ENCODE peak calls at places on chromosomes 3 and 15, in seven cellular contexts. K, P, H, R, V, Y and S are unnamed samples.

GRCh38 chr15:80966431-80967197 is 23.0 kb downstream of the MESD start:
- DNase-seq in K (no peak), H (no peak), Y (no peak), R (no peak), V (no peak), P (no peak), S (peak; percentile 65)

GRCh38 chr15:68626283-68626682 is 47.5 kb downstream of the CORO2B start:
- DNase-seq in P (no peak), R (no peak), K (no peak), Y (no peak), V (no peak), H (no peak), S (no peak)

GRCh38 chr15:79863886-79864285 is 32.9 kb downstream of the MTHFS start:
- DNase-seq in Y (no peak), K (no peak), V (no peak), H (no peak), R (no peak), P (no peak), S (no peak)

GRCh38 chr3:128068156-128068620 is 16.0 kb downstream of the SEC61A1 start:
- DNase-seq in V (no peak), H (no peak), Y (peak; percentile 82), P (peak; percentile 35), R (peak; percentile 52), K (peak; percentile 57), S (no peak)

GRCh38 chr3:117761992-117762944 is 1052.7 kb downstream of the TUSC7 start:
- DNase-seq in V (peak; percentile 6), H (no peak), R (no peak), Y (no peak), K (no peak), P (no peak), S (no peak)

GRCh38 chr3:4835616-4836043 is 143.6 kb upstream of the BHLHE40 start:
- DNase-seq in V (no peak), P (no peak), R (no peak), K (no peak), Y (no peak), H (no peak), S (no peak)

GRCh38 chr15:98160236-98160635 is 199.7 kb downstream of the ARRDC4 start:
- DNase-seq in Y (peak; percentile 88), K (no peak), R (peak; percentile 16), P (no peak), V (no peak), H (no peak), S (no peak)

GRCh38 chr15:79091204-79091867 is 756 bp upstream of the RASGRF1 start:
- DNase-seq in K (no peak), Y (no peak), R (peak; percentile 35), H (no peak), P (no peak), V (no peak), S (peak; percentile 61)

GRCh38 chr3:188491276-188491687 is 337.3 kb downstream of the LPP start:
- DNase-seq in H (no peak), V (no peak), K (no peak), R (no peak), P (no peak), Y (no peak), S (no peak)

GRCh38 chr3:45881031-45882022 is 5.0 kb upstream of the CCR9 start:
- DNase-seq in K (no peak), Y (no peak), H (no peak), V (no peak), R (no peak), P (no peak), S (no peak)

GRCh38 chr3:77514766-77515165 is 474.9 kb downstream of the ROBO2 start:
- DNase-seq in R (no peak), P (no peak), H (no peak), K (no peak), V (no peak), Y (no peak), S (no peak)

GRCh38 chr3:133527306-133527705 is 46.2 kb upstream of the CDV3 start:
- DNase-seq in V (no peak), Y (no peak), R (no peak), K (no peak), H (no peak), P (no peak), S (no peak)

GRCh38 chr15:70190965-70191364 is 93.2 kb upstream of the TLE3 start:
- DNase-seq in V (no peak), H (no peak), K (no peak), Y (no peak), P (no peak), R (no peak), S (no peak)

GRCh38 chr3:139523718-139524117 is 15.8 kb downstream of the RBP1 start:
- DNase-seq in V (no peak), H (no peak), Y (peak; percentile 45), P (no peak), R (no peak), K (no peak), S (no peak)

GRCh38 chr15:91116379-91117067 is 16.5 kb downstream of the SV2B start:
- DNase-seq in K (peak; percentile 39), Y (no peak), P (no peak), R (peak; percentile 35), H (peak; percentile 23), V (peak; percentile 43), S (no peak)

GRCh38 chr3:28612232-28612631 is 263.6 kb upstream of the AZI2 start:
- DNase-seq in Y (no peak), R (no peak), K (no peak), H (no peak), P (no peak), V (no peak), S (no peak)

GRCh38 chr15:68576253-68577236 is 2.2 kb upstream of the CORO2B start:
- DNase-seq in Y (no peak), V (no peak), H (no peak), R (no peak), P (no peak), K (no peak), S (no peak)

GRCh38 chr15:42137461-42138261 is 18.8 kb downstream of the PLA2G4F start:
- DNase-seq in Y (no peak), P (peak; percentile 57), R (no peak), H (no peak), K (peak; percentile 48), V (no peak), S (peak; percentile 58)

GRCh38 chr15:40238481-40238926 is 359 bp upstream of the PAK6 start:
- DNase-seq in H (no peak), V (no peak), P (no peak), K (no peak), R (no peak), Y (no peak), S (peak; percentile 82)

GRCh38 chr15:98795980-98796379 is 147.6 kb downstream of the IGF1R start:
- DNase-seq in H (no peak), K (no peak), Y (no peak), V (no peak), R (no peak), P (no peak), S (peak; percentile 77)

GRCh38 chr3:50173685-50174516 is 17.5 kb upstream of the GNAT1 start:
- DNase-seq in V (no peak), H (no peak), P (no peak), K (no peak), R (no peak), Y (no peak), S (no peak)
- TF ChIP-seq POLR2AphosphoS5 in V (no peak), H (no peak), P (no peak), K (no peak), R (no peak), Y (no peak), S (no peak)

GRCh38 chr3:197711973-197712707 is 24.6 kb downstream of the RUBCN start:
- DNase-seq in H (peak; percentile 87), P (peak; percentile 96), K (peak; percentile 28), Y (peak; percentile 96), V (peak; percentile 71), R (no peak), S (no peak)
- TF ChIP-seq POLR2A in H (peak; percentile 29), P (no peak), K (no peak), Y (no peak), V (peak; percentile 64), R (no peak), S (peak; percentile 56)

DNA sequence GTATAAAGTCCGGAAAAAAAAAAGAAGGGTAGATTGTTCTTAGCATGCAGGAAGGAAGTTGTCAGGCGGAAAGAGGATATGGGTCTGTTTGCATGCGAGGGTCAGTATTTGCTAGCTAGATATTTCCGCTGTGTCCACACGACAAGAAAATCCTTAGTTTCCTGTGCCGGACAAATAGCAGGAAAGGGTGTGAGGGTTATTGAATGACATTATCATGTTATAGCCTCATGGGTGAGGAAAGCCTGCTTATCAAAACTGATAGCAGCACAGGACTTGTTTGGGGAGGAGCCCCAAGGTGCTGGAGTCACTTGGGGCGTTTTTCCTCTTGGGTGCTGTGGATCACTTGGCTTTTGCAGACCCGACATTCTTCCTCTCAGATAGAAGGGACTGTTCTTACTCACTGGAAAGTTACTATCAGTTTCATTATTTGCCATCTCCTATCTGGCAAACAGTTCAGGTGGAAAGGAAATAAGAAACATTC is 127.2 kb upstream of the DPH6 start:
- DNase-seq in R (no peak), P (no peak), V (no peak), H (no peak), Y (no peak), K (peak; percentile 39), S (no peak)
- TF ChIP-seq POLR2AphosphoS5 in R (no peak), P (no peak), V (no peak), H (peak; percentile 31), Y (no peak), K (no peak), S (peak; percentile 13)

GRCh38 chr15:90080818-90081382 is 21.4 kb downstream of the IDH2 start:
- DNase-seq in P (no peak), V (no peak), Y (no peak), K (no peak), R (no peak), H (no peak), S (no peak)

GRCh38 chr15:90082140-90082713 is 20.0 kb downstream of the IDH2 start:
- DNase-seq in P (no peak), H (no peak), V (no peak), K (no peak), R (no peak), Y (no peak), S (no peak)

GRCh38 chr15:90078965-90079364 is 23.3 kb downstream of the IDH2 start:
- DNase-seq in K (no peak), Y (no peak), P (no peak), V (no peak), H (no peak), R (no peak), S (no peak)

GRCh38 chr15:90076716-90077115 is 25.6 kb downstream of the IDH2 start:
- DNase-seq in V (no peak), P (no peak), H (no peak), R (no peak), Y (no peak), K (no peak), S (no peak)

DNA sequence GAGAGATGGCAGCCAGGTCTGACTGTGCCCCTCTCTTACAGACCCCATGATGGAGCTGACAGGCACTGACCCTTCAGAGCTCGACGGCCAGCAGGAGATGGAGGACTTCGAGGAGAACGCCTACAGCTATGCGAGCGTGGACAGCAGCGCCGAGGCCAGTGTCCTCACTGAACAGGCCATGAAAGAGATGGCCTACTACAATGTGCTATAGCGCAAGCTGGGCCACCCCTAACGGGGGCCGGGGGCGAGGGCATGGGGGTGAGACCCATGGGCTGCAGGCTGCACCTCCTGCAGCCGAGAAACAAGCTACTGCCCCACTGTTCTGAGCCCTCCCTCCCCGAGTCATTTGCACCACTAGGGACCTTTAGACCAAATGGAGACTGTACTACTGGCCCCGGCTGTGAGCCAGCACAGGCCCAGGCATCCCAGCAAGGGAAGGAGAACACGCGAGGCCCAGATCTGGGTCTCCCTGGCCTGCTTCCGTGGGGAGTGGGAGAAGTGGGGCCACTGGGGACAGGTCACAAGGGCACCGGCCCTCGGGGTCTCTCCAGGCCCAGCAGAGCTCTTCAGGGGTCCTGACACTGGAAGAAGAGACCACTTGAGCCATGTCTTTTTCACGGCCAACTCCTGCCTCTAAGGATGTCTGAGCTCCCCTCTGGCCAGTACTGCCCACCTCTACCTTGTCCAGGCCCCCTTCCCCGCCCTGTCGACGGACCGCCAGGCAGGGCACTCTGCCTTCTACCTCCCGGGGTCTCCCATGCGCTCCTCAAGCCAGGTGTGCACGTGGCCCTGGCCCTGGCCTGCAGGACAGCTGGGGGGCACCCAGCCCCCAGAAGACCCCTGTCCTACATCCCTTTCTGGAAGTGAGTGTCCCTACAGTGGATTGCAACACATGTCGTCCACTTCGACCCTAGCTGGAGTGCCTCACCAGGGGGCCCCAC is 22.4 kb downstream of the IDH2 start:
- DNase-seq in H (no peak), R (no peak), V (no peak), P (no peak), Y (no peak), K (no peak), S (no peak)
- TF ChIP-seq POLR2A in H (no peak), R (no peak), V (no peak), P (no peak), Y (no peak), K (no peak), S (no peak)